ENCODE peak calls at places on chromosomes 12 and 14, in five cellular contexts. One of them, this sample, is unnamed. For H3K27me3, the result is how much of the 10 kb centered on the place peaks cover.

GRCh38 chr12:48815281-48816110 is 2.8 kb upstream of the CACNB3 start:
- DNase-seq in fibroblast of lung: peak
- DNase-seq in small intestine: peak
- DNase-seq in uterus: peak
- DNase-seq in brain microvascular endothelial cell: peak
- DNase-seq in this sample: peak

GRCh38 chr12:67748761-67749075 is 100.2 kb downstream of the DYRK2 start:
- DNase-seq in small intestine: peak
- DNase-seq in brain microvascular endothelial cell: no peak
- DNase-seq in fibroblast of lung: no peak
- DNase-seq in uterus: no peak
- DNase-seq in this sample: no peak

GRCh38 chr12:108629824-108630476 is 3.7 kb downstream of the SELPLG start:
- DNase-seq in uterus: peak
- DNase-seq in brain microvascular endothelial cell: peak
- DNase-seq in small intestine: peak
- DNase-seq in fibroblast of lung: peak
- DNase-seq in this sample: peak

GRCh38 chr12:6570264-6570887 is 2.3 kb upstream of the NOP2 start:
- DNase-seq in fibroblast of lung: peak
- DNase-seq in brain microvascular endothelial cell: no peak
- DNase-seq in small intestine: peak
- DNase-seq in uterus: peak
- DNase-seq in this sample: no peak

GRCh38 chr14:78498062-78498595 is 328.0 kb downstream of the NRXN3 start:
- DNase-seq in fibroblast of lung: no peak
- DNase-seq in uterus: no peak
- DNase-seq in brain microvascular endothelial cell: no peak
- DNase-seq in small intestine: no peak
- DNase-seq in this sample: no peak

GRCh38 chr14:92680781-92681650 is 67.4 kb downstream of the LGMN start:
- DNase-seq in uterus: peak
- DNase-seq in fibroblast of lung: peak
- DNase-seq in small intestine: peak
- DNase-seq in brain microvascular endothelial cell: peak
- DNase-seq in this sample: no peak

GRCh38 chr14:22829661-22830328 is at the start of gene MRPL52:
- DNase-seq in fibroblast of lung: peak
- DNase-seq in brain microvascular endothelial cell: peak
- DNase-seq in small intestine: peak
- DNase-seq in uterus: peak
- DNase-seq in this sample: peak

GRCh38 chr14:50272498-50272897 is 39.5 kb downstream of the L2HGDH start:
- DNase-seq in uterus: no peak
- DNase-seq in fibroblast of lung: no peak
- DNase-seq in small intestine: no peak
- DNase-seq in brain microvascular endothelial cell: no peak
- DNase-seq in this sample: no peak

GRCh38 chr12:52126050-52126604 is 46.6 kb downstream of the SMIM41 start:
- DNase-seq in fibroblast of lung: no peak
- DNase-seq in uterus: no peak
- DNase-seq in small intestine: no peak
- DNase-seq in brain microvascular endothelial cell: no peak
- DNase-seq in this sample: no peak

GRCh38 chr12:8819676-8819980 is 2.8 kb upstream of the A2ML1 start:
- DNase-seq in fibroblast of lung: no peak
- DNase-seq in brain microvascular endothelial cell: no peak
- DNase-seq in uterus: no peak
- DNase-seq in small intestine: no peak
- DNase-seq in this sample: no peak

DNA sequence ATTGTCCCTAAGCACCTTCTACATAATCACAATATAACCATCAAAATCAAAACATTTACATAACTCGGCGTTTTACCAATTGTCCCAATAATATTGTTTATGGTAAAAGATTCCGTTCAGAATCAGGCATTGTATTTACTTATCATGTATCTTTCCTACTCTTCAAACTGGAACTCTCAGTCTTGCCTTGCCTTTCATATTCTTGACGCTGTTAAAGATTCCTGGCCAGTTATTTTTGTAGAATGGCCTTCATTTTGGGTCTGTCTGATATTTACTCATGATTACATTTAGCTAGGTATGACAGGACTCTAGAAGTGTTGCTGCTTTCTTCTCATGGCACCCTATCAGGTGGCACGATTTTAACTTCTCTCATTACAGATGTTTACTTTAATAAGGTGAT is 850 bp upstream of the HEATR5A start:
- DNase-seq in uterus: no peak
- DNase-seq in small intestine: no peak
- DNase-seq in brain microvascular endothelial cell: no peak
- DNase-seq in fibroblast of lung: no peak
- DNase-seq in this sample: no peak
- H3K4me3 ChIP-seq in uterus: no peak
- H3K4me3 ChIP-seq in small intestine: no peak
- H3K4me3 ChIP-seq in brain microvascular endothelial cell: no peak
- H3K4me3 ChIP-seq in fibroblast of lung: no peak
- H3K4me3 ChIP-seq in this sample: no peak

GRCh38 chr12:4807813-4808212 is 87.6 kb downstream of the GALNT8 start:
- DNase-seq in fibroblast of lung: no peak
- DNase-seq in small intestine: peak
- DNase-seq in brain microvascular endothelial cell: no peak
- DNase-seq in uterus: no peak
- DNase-seq in this sample: no peak
- H3K27me3 ChIP-seq in fibroblast of lung: under half
- H3K27me3 ChIP-seq in small intestine: under half
- H3K27me3 ChIP-seq in brain microvascular endothelial cell: under half
- H3K27me3 ChIP-seq in uterus: under half
- H3K27me3 ChIP-seq in this sample: under half

GRCh38 chr12:5430639-5431603 is 987 bp upstream of the NTF3 start:
- DNase-seq in uterus: no peak
- DNase-seq in small intestine: peak
- DNase-seq in fibroblast of lung: no peak
- DNase-seq in brain microvascular endothelial cell: no peak
- DNase-seq in this sample: no peak
- H3K4me3 ChIP-seq in uterus: peak
- H3K4me3 ChIP-seq in small intestine: peak
- H3K4me3 ChIP-seq in fibroblast of lung: peak
- H3K4me3 ChIP-seq in brain microvascular endothelial cell: no peak
- H3K4me3 ChIP-seq in this sample: peak

GRCh38 chr12:113021500-113021899 is 35.0 kb upstream of the DTX1 start:
- DNase-seq in fibroblast of lung: no peak
- DNase-seq in small intestine: no peak
- DNase-seq in uterus: no peak
- DNase-seq in brain microvascular endothelial cell: no peak
- DNase-seq in this sample: no peak
- H3K27me3 ChIP-seq in fibroblast of lung: under half
- H3K27me3 ChIP-seq in small intestine: under half
- H3K27me3 ChIP-seq in uterus: under half
- H3K27me3 ChIP-seq in brain microvascular endothelial cell: under half
- H3K27me3 ChIP-seq in this sample: under half